ENCODE peak calls at places on chromosome 3, in seven cellular contexts. X is bronchial epithelial cell, Z is astrocyte, G is GM23338, H is hypothalamus, I is uterus, K is NCI-H1105. W is an unnamed sample.

GRCh38 chr3:53375019-53375418 is 27.7 kb upstream of the DCP1A start:
- DNase-seq in X (peak; percentile 53), Z (no peak), G (peak; percentile 88), H (peak; percentile 62), I (peak; percentile 37), K (no peak), W (peak; percentile 18)

GRCh38 chr3:151210676-151211381 is 7.8 kb upstream of the GPR171 start:
- DNase-seq in X (no peak), Z (no peak), G (peak; percentile 31), H (no peak), I (no peak), K (no peak), W (no peak)

GRCh38 chr3:124256599-124256998 is 264.7 kb upstream of the ROPN1 start:
- DNase-seq in X (peak; percentile 38), Z (no peak), G (no peak), H (no peak), I (no peak), K (no peak), W (no peak)

GRCh38 chr3:39810647-39811161 is 1.3 kb downstream of the MYRIP start:
- DNase-seq in X (no peak), Z (no peak), G (peak; percentile 40), H (no peak), I (no peak), K (no peak), W (no peak)

GRCh38 chr3:24680214-24680967 is 185.7 kb upstream of the THRB start:
- DNase-seq in X (peak; percentile 37), Z (no peak), G (peak; percentile 87), H (peak; percentile 36), I (peak; percentile 64), K (peak; percentile 16), W (peak; percentile 30)

GRCh38 chr3:52494446-52494845 is 692 bp upstream of the STAB1 start:
- DNase-seq in X (no peak), Z (no peak), G (peak; percentile 48), H (no peak), I (no peak), K (peak; percentile 4), W (no peak)

GRCh38 chr3:50246517-50246954 is 10.5 kb downstream of the GNAI2 start:
- DNase-seq in X (peak; percentile 95), Z (peak; percentile 96), G (peak; percentile 52), H (no peak), I (peak; percentile 59), K (no peak), W (no peak)

GRCh38 chr3:164452707-164453106 is 625.6 kb downstream of the SI start:
- DNase-seq in X (no peak), Z (no peak), G (no peak), H (no peak), I (no peak), K (no peak), W (no peak)

GRCh38 chr3:9110802-9111201 is 138.6 kb downstream of the SRGAP3 start:
- DNase-seq in X (no peak), Z (no peak), G (no peak), H (no peak), I (no peak), K (no peak), W (no peak)

GRCh38 chr3:124261301-124261700 is 269.4 kb upstream of the ROPN1 start:
- DNase-seq in X (peak; percentile 22), Z (peak; percentile 59), G (no peak), H (no peak), I (no peak), K (no peak), W (no peak)

GRCh38 chr3:124223853-124224252 is 231.9 kb upstream of the ROPN1 start:
- DNase-seq in X (no peak), Z (no peak), G (no peak), H (no peak), I (no peak), K (no peak), W (no peak)

GRCh38 chr3:39146611-39147373 is 6.6 kb downstream of the CSRNP1 start:
- DNase-seq in X (peak; percentile 92), Z (peak; percentile 98), G (no peak), H (peak; percentile 52), I (peak; percentile 76), K (no peak), W (no peak)

GRCh38 chr3:38210141-38210757 is 44.9 kb downstream of the OXSR1 start:
- DNase-seq in X (no peak), Z (no peak), G (no peak), H (no peak), I (no peak), K (no peak), W (no peak)

GRCh38 chr3:14467723-14468620 is 65.6 kb downstream of the SLC6A6 start:
- DNase-seq in X (no peak), Z (no peak), G (peak; percentile 55), H (peak; percentile 35), I (peak; percentile 54), K (no peak), W (peak; percentile 33)

GRCh38 chr3:138800248-138800647 is 34.5 kb downstream of the PIK3CB start:
- DNase-seq in X (no peak), Z (no peak), G (no peak), H (no peak), I (no peak), K (no peak), W (no peak)

GRCh38 chr3:115513411-115513800 is 109.9 kb upstream of the GAP43 start:
- DNase-seq in X (peak; percentile 41), Z (no peak), G (peak; percentile 10), H (peak; percentile 24), I (no peak), K (no peak), W (no peak)

W was measured in C1 segment of cervical spinal cord.